ENCODE peak calls at places on chromosomes 12 and 14, in nine cellular contexts. One of them, this sample, is unnamed.
A peak's percentile ranks its signal among the peaks of the same experiment; 100 is the strongest.

GRCh38 chr12:53978477-53979356 is 4.0 kb upstream of the HOTAIR start:
- DNase-seq in NCI-H345: no peak
- DNase-seq in left lung: no peak
- DNase-seq in Daoy: no peak
- DNase-seq in stimulated activated naive B cell treated with anti-CD40 and anti-IgM and Interleukin-4, amounts not matched to agents 10 μg/mL and 1 μg/mL and 100 μg/mL, for 72 hours: no peak
- DNase-seq in mesothelial cell of epicardium: no peak
- DNase-seq in NCI-H2081: no peak
- DNase-seq in EL: peak; percentile 79
- DNase-seq in stimulated activated CD4-positive, alpha-beta T cell treated with anti-CD3 and anti-CD28 coated beads, Interleukin-4, amount 100 ng/mL, for 48 hours: no peak
- DNase-seq in this sample: no peak

GRCh38 chr14:54652188-54652889 is 85.4 kb downstream of the SAMD4A start:
- DNase-seq in stimulated activated CD4-positive, alpha-beta T cell treated with anti-CD3 and anti-CD28 coated beads, Interleukin-4, amount 100 ng/mL, for 48 hours: no peak
- DNase-seq in stimulated activated naive B cell treated with anti-CD40 and anti-IgM and Interleukin-4, amounts not matched to agents 10 μg/mL and 1 μg/mL and 100 μg/mL, for 72 hours: no peak
- DNase-seq in NCI-H345: no peak
- DNase-seq in mesothelial cell of epicardium: peak; percentile 76
- DNase-seq in left lung: peak; percentile 87
- DNase-seq in EL: peak; percentile 100
- DNase-seq in Daoy: peak; percentile 99
- DNase-seq in NCI-H2081: no peak
- DNase-seq in this sample: no peak

GRCh38 chr12:54337854-54338650 is 13.1 kb downstream of the COPZ1 start:
- DNase-seq in stimulated activated CD4-positive, alpha-beta T cell treated with anti-CD3 and anti-CD28 coated beads, Interleukin-4, amount 100 ng/mL, for 48 hours: no peak
- DNase-seq in left lung: no peak
- DNase-seq in NCI-H345: no peak
- DNase-seq in Daoy: no peak
- DNase-seq in mesothelial cell of epicardium: no peak
- DNase-seq in stimulated activated naive B cell treated with anti-CD40 and anti-IgM and Interleukin-4, amounts not matched to agents 10 μg/mL and 1 μg/mL and 100 μg/mL, for 72 hours: no peak
- DNase-seq in EL: no peak
- DNase-seq in NCI-H2081: no peak
- DNase-seq in this sample: no peak

GRCh38 chr12:27906658-27907473 is 65.7 kb downstream of the PTHLH start:
- DNase-seq in NCI-H2081: no peak
- DNase-seq in Daoy: no peak
- DNase-seq in stimulated activated naive B cell treated with anti-CD40 and anti-IgM and Interleukin-4, amounts not matched to agents 10 μg/mL and 1 μg/mL and 100 μg/mL, for 72 hours: no peak
- DNase-seq in left lung: no peak
- DNase-seq in NCI-H345: no peak
- DNase-seq in mesothelial cell of epicardium: no peak
- DNase-seq in EL: peak; percentile 9
- DNase-seq in stimulated activated CD4-positive, alpha-beta T cell treated with anti-CD3 and anti-CD28 coated beads, Interleukin-4, amount 100 ng/mL, for 48 hours: no peak
- DNase-seq in this sample: no peak

GRCh38 chr14:69547701-69548348 is 26.8 kb downstream of the CCDC177 start:
- DNase-seq in stimulated activated CD4-positive, alpha-beta T cell treated with anti-CD3 and anti-CD28 coated beads, Interleukin-4, amount 100 ng/mL, for 48 hours: no peak
- DNase-seq in mesothelial cell of epicardium: peak; percentile 79
- DNase-seq in Daoy: peak; percentile 16
- DNase-seq in NCI-H2081: no peak
- DNase-seq in left lung: no peak
- DNase-seq in EL: no peak
- DNase-seq in NCI-H345: no peak
- DNase-seq in stimulated activated naive B cell treated with anti-CD40 and anti-IgM and Interleukin-4, amounts not matched to agents 10 μg/mL and 1 μg/mL and 100 μg/mL, for 72 hours: no peak
- DNase-seq in this sample: no peak

GRCh38 chr12:87491089-87491488 is 538.1 kb downstream of the C12orf50 start:
- DNase-seq in EL: no peak
- DNase-seq in stimulated activated naive B cell treated with anti-CD40 and anti-IgM and Interleukin-4, amounts not matched to agents 10 μg/mL and 1 μg/mL and 100 μg/mL, for 72 hours: no peak
- DNase-seq in left lung: no peak
- DNase-seq in Daoy: no peak
- DNase-seq in NCI-H2081: no peak
- DNase-seq in mesothelial cell of epicardium: no peak
- DNase-seq in stimulated activated CD4-positive, alpha-beta T cell treated with anti-CD3 and anti-CD28 coated beads, Interleukin-4, amount 100 ng/mL, for 48 hours: no peak
- DNase-seq in NCI-H345: no peak
- DNase-seq in this sample: no peak

GRCh38 chr14:32576088-32576795 is 247.1 kb downstream of the AKAP6 start:
- DNase-seq in stimulated activated CD4-positive, alpha-beta T cell treated with anti-CD3 and anti-CD28 coated beads, Interleukin-4, amount 100 ng/mL, for 48 hours: no peak
- DNase-seq in Daoy: peak; percentile 71
- DNase-seq in left lung: no peak
- DNase-seq in EL: peak; percentile 56
- DNase-seq in NCI-H2081: peak; percentile 35
- DNase-seq in stimulated activated naive B cell treated with anti-CD40 and anti-IgM and Interleukin-4, amounts not matched to agents 10 μg/mL and 1 μg/mL and 100 μg/mL, for 72 hours: peak; percentile 9
- DNase-seq in NCI-H345: peak; percentile 57
- DNase-seq in mesothelial cell of epicardium: peak; percentile 51
- DNase-seq in this sample: no peak

GRCh38 chr12:8702159-8702558 is 4.4 kb downstream of the RIMKLB start:
- DNase-seq in stimulated activated CD4-positive, alpha-beta T cell treated with anti-CD3 and anti-CD28 coated beads, Interleukin-4, amount 100 ng/mL, for 48 hours: no peak
- DNase-seq in left lung: no peak
- DNase-seq in EL: no peak
- DNase-seq in NCI-H2081: no peak
- DNase-seq in mesothelial cell of epicardium: no peak
- DNase-seq in NCI-H345: no peak
- DNase-seq in Daoy: no peak
- DNase-seq in stimulated activated naive B cell treated with anti-CD40 and anti-IgM and Interleukin-4, amounts not matched to agents 10 μg/mL and 1 μg/mL and 100 μg/mL, for 72 hours: no peak
- DNase-seq in this sample: no peak

GRCh38 chr14:21093769-21094681 is 4.4 kb downstream of the ZNF219 start:
- DNase-seq in NCI-H345: peak; percentile 85
- DNase-seq in stimulated activated CD4-positive, alpha-beta T cell treated with anti-CD3 and anti-CD28 coated beads, Interleukin-4, amount 100 ng/mL, for 48 hours: no peak
- DNase-seq in NCI-H2081: no peak
- DNase-seq in stimulated activated naive B cell treated with anti-CD40 and anti-IgM and Interleukin-4, amounts not matched to agents 10 μg/mL and 1 μg/mL and 100 μg/mL, for 72 hours: no peak
- DNase-seq in left lung: no peak
- DNase-seq in EL: no peak
- DNase-seq in Daoy: no peak
- DNase-seq in mesothelial cell of epicardium: no peak
- DNase-seq in this sample: no peak

GRCh38 chr12:103698752-103699540 is 111.9 kb downstream of the STAB2 start:
- DNase-seq in Daoy: no peak
- DNase-seq in EL: no peak
- DNase-seq in left lung: no peak
- DNase-seq in mesothelial cell of epicardium: no peak
- DNase-seq in NCI-H345: no peak
- DNase-seq in NCI-H2081: no peak
- DNase-seq in stimulated activated naive B cell treated with anti-CD40 and anti-IgM and Interleukin-4, amounts not matched to agents 10 μg/mL and 1 μg/mL and 100 μg/mL, for 72 hours: no peak
- DNase-seq in stimulated activated CD4-positive, alpha-beta T cell treated with anti-CD3 and anti-CD28 coated beads, Interleukin-4, amount 100 ng/mL, for 48 hours: no peak
- DNase-seq in this sample: no peak

GRCh38 chr12:24929953-24930352 is 18.9 kb downstream of the BCAT1 start:
- DNase-seq in stimulated activated CD4-positive, alpha-beta T cell treated with anti-CD3 and anti-CD28 coated beads, Interleukin-4, amount 100 ng/mL, for 48 hours: no peak
- DNase-seq in left lung: no peak
- DNase-seq in Daoy: no peak
- DNase-seq in mesothelial cell of epicardium: no peak
- DNase-seq in NCI-H2081: no peak
- DNase-seq in NCI-H345: no peak
- DNase-seq in stimulated activated naive B cell treated with anti-CD40 and anti-IgM and Interleukin-4, amounts not matched to agents 10 μg/mL and 1 μg/mL and 100 μg/mL, for 72 hours: no peak
- DNase-seq in EL: no peak
- DNase-seq in this sample: no peak

GRCh38 chr12:10722502-10722904 is 620 bp downstream of the YBX3 start:
- DNase-seq in NCI-H345: peak; percentile 51
- DNase-seq in NCI-H2081: peak; percentile 52
- DNase-seq in left lung: peak; percentile 44
- DNase-seq in stimulated activated CD4-positive, alpha-beta T cell treated with anti-CD3 and anti-CD28 coated beads, Interleukin-4, amount 100 ng/mL, for 48 hours: peak; percentile 37
- DNase-seq in mesothelial cell of epicardium: peak; percentile 63
- DNase-seq in stimulated activated naive B cell treated with anti-CD40 and anti-IgM and Interleukin-4, amounts not matched to agents 10 μg/mL and 1 μg/mL and 100 μg/mL, for 72 hours: peak; percentile 58
- DNase-seq in EL: peak; percentile 69
- DNase-seq in Daoy: peak; percentile 42
- DNase-seq in this sample: peak; percentile 86

GRCh38 chr12:52837341-52837741 is 3.2 kb upstream of the KRT79 start:
- DNase-seq in NCI-H345: no peak
- DNase-seq in EL: peak; percentile 83
- DNase-seq in stimulated activated naive B cell treated with anti-CD40 and anti-IgM and Interleukin-4, amounts not matched to agents 10 μg/mL and 1 μg/mL and 100 μg/mL, for 72 hours: no peak
- DNase-seq in left lung: no peak
- DNase-seq in NCI-H2081: no peak
- DNase-seq in stimulated activated CD4-positive, alpha-beta T cell treated with anti-CD3 and anti-CD28 coated beads, Interleukin-4, amount 100 ng/mL, for 48 hours: no peak
- DNase-seq in mesothelial cell of epicardium: no peak
- DNase-seq in Daoy: peak; percentile 96
- DNase-seq in this sample: peak; percentile 36

GRCh38 chr12:93214523-93215289 is 163.0 kb upstream of the NUDT4 start:
- DNase-seq in mesothelial cell of epicardium: no peak
- DNase-seq in EL: no peak
- DNase-seq in stimulated activated CD4-positive, alpha-beta T cell treated with anti-CD3 and anti-CD28 coated beads, Interleukin-4, amount 100 ng/mL, for 48 hours: no peak
- DNase-seq in stimulated activated naive B cell treated with anti-CD40 and anti-IgM and Interleukin-4, amounts not matched to agents 10 μg/mL and 1 μg/mL and 100 μg/mL, for 72 hours: no peak
- DNase-seq in NCI-H2081: no peak
- DNase-seq in left lung: no peak
- DNase-seq in Daoy: no peak
- DNase-seq in NCI-H345: no peak
- DNase-seq in this sample: peak; percentile 23

GRCh38 chr14:103522028-103522581 is 525 bp downstream of the CKB start:
- DNase-seq in EL: peak; percentile 32
- DNase-seq in stimulated activated naive B cell treated with anti-CD40 and anti-IgM and Interleukin-4, amounts not matched to agents 10 μg/mL and 1 μg/mL and 100 μg/mL, for 72 hours: no peak
- DNase-seq in NCI-H345: peak; percentile 70
- DNase-seq in stimulated activated CD4-positive, alpha-beta T cell treated with anti-CD3 and anti-CD28 coated beads, Interleukin-4, amount 100 ng/mL, for 48 hours: no peak
- DNase-seq in NCI-H2081: peak; percentile 45
- DNase-seq in Daoy: no peak
- DNase-seq in mesothelial cell of epicardium: no peak
- DNase-seq in left lung: no peak
- DNase-seq in this sample: peak; percentile 77

GRCh38 chr12:97452230-97452629 is 10.4 kb upstream of the RMST start:
- DNase-seq in left lung: no peak
- DNase-seq in EL: no peak
- DNase-seq in stimulated activated naive B cell treated with anti-CD40 and anti-IgM and Interleukin-4, amounts not matched to agents 10 μg/mL and 1 μg/mL and 100 μg/mL, for 72 hours: no peak
- DNase-seq in NCI-H2081: no peak
- DNase-seq in NCI-H345: no peak
- DNase-seq in Daoy: no peak
- DNase-seq in stimulated activated CD4-positive, alpha-beta T cell treated with anti-CD3 and anti-CD28 coated beads, Interleukin-4, amount 100 ng/mL, for 48 hours: no peak
- DNase-seq in mesothelial cell of epicardium: no peak
- DNase-seq in this sample: no peak

GRCh38 chr12:7907009-7907408 is 29.0 kb downstream of the SLC2A3 start:
- DNase-seq in left lung: no peak
- DNase-seq in mesothelial cell of epicardium: no peak
- DNase-seq in stimulated activated naive B cell treated with anti-CD40 and anti-IgM and Interleukin-4, amounts not matched to agents 10 μg/mL and 1 μg/mL and 100 μg/mL, for 72 hours: no peak
- DNase-seq in NCI-H2081: no peak
- DNase-seq in NCI-H345: peak; percentile 2
- DNase-seq in stimulated activated CD4-positive, alpha-beta T cell treated with anti-CD3 and anti-CD28 coated beads, Interleukin-4, amount 100 ng/mL, for 48 hours: no peak
- DNase-seq in Daoy: peak; percentile 78
- DNase-seq in EL: peak; percentile 66
- DNase-seq in this sample: no peak

GRCh38 chr14:69916396-69916795 is 37.2 kb downstream of the SMOC1 start:
- DNase-seq in stimulated activated naive B cell treated with anti-CD40 and anti-IgM and Interleukin-4, amounts not matched to agents 10 μg/mL and 1 μg/mL and 100 μg/mL, for 72 hours: no peak
- DNase-seq in mesothelial cell of epicardium: no peak
- DNase-seq in Daoy: no peak
- DNase-seq in NCI-H2081: no peak
- DNase-seq in stimulated activated CD4-positive, alpha-beta T cell treated with anti-CD3 and anti-CD28 coated beads, Interleukin-4, amount 100 ng/mL, for 48 hours: no peak
- DNase-seq in NCI-H345: no peak
- DNase-seq in left lung: no peak
- DNase-seq in EL: no peak
- DNase-seq in this sample: no peak

GRCh38 chr14:66752109-66752508 is 244.2 kb downstream of the GPHN start:
- DNase-seq in stimulated activated naive B cell treated with anti-CD40 and anti-IgM and Interleukin-4, amounts not matched to agents 10 μg/mL and 1 μg/mL and 100 μg/mL, for 72 hours: no peak
- DNase-seq in NCI-H2081: no peak
- DNase-seq in NCI-H345: no peak
- DNase-seq in Daoy: no peak
- DNase-seq in EL: no peak
- DNase-seq in stimulated activated CD4-positive, alpha-beta T cell treated with anti-CD3 and anti-CD28 coated beads, Interleukin-4, amount 100 ng/mL, for 48 hours: no peak
- DNase-seq in mesothelial cell of epicardium: no peak
- DNase-seq in left lung: no peak
- DNase-seq in this sample: no peak

GRCh38 chr12:124923906-124924734 is 9.7 kb upstream of the UBC start:
- DNase-seq in Daoy: peak; percentile 57
- DNase-seq in mesothelial cell of epicardium: no peak
- DNase-seq in EL: peak; percentile 95
- DNase-seq in stimulated activated naive B cell treated with anti-CD40 and anti-IgM and Interleukin-4, amounts not matched to agents 10 μg/mL and 1 μg/mL and 100 μg/mL, for 72 hours: no peak
- DNase-seq in NCI-H2081: no peak
- DNase-seq in left lung: peak; percentile 24
- DNase-seq in stimulated activated CD4-positive, alpha-beta T cell treated with anti-CD3 and anti-CD28 coated beads, Interleukin-4, amount 100 ng/mL, for 48 hours: no peak
- DNase-seq in NCI-H345: no peak
- DNase-seq in this sample: peak; percentile 72

GRCh38 chr12:130881046-130881445 is 9.2 kb downstream of the RAN start:
- DNase-seq in mesothelial cell of epicardium: no peak
- DNase-seq in stimulated activated CD4-positive, alpha-beta T cell treated with anti-CD3 and anti-CD28 coated beads, Interleukin-4, amount 100 ng/mL, for 48 hours: no peak
- DNase-seq in NCI-H345: no peak
- DNase-seq in Daoy: no peak
- DNase-seq in stimulated activated naive B cell treated with anti-CD40 and anti-IgM and Interleukin-4, amounts not matched to agents 10 μg/mL and 1 μg/mL and 100 μg/mL, for 72 hours: no peak
- DNase-seq in NCI-H2081: no peak
- DNase-seq in EL: no peak
- DNase-seq in left lung: no peak
- DNase-seq in this sample: no peak

This sample was measured in spleen.